ENCODE peak calls at places on chromosomes 16 and 17, in four cellular contexts. Z is right cardiac atrium, M is KBM-7, T is H7. L is an unnamed sample.

GRCh38 chr17:77068915-77069314 is 71.9 kb upstream of the SEC14L1 start:
- DNase-seq in T (no peak), M (no peak), Z (no peak), L (no peak)

GRCh38 chr17:48198950-48199541 is 91.5 kb downstream of the SNX11 start:
- DNase-seq in Z (no peak), M (peak; percentile 6), T (no peak), L (no peak)

GRCh38 chr17:80274871-80275449 is 14.3 kb downstream of the RNF213 start:
- DNase-seq in M (no peak), T (peak; percentile 53), Z (no peak), L (no peak)

GRCh38 chr17:72760368-72760767 is 332.1 kb downstream of the SLC39A11 start:
- DNase-seq in M (no peak), Z (no peak), T (no peak), L (no peak)

GRCh38 chr16:30069575-30070462 is 4.3 kb downstream of the ALDOA start:
- DNase-seq in Z (peak; percentile 78), T (no peak), M (no peak), L (no peak)

GRCh38 chr17:42670199-42670924 is 6.4 kb downstream of the PLEKHH3 start:
- DNase-seq in Z (peak; percentile 68), T (peak; percentile 94), M (no peak), L (no peak)

GRCh38 chr16:12439443-12440232 is 364.0 kb downstream of the CPPED1 start:
- DNase-seq in T (no peak), M (no peak), Z (peak; percentile 62), L (no peak)

GRCh38 chr17:8121531-8122390 is 2.1 kb downstream of the HES7 start:
- DNase-seq in T (peak; percentile 93), Z (peak; percentile 85), M (peak; percentile 80), L (no peak)

GRCh38 chr17:18224428-18225120 is 861 bp upstream of the LLGL1 start:
- DNase-seq in M (no peak), T (peak; percentile 95), Z (peak; percentile 81), L (no peak)

GRCh38 chr17:17837380-17837821 is 615 bp upstream of the SREBF1 start:
- DNase-seq in M (peak; percentile 52), Z (peak; percentile 64), T (no peak), L (no peak)

GRCh38 chr16:1142911-1143310 is 10.0 kb upstream of the CACNA1H start:
- DNase-seq in Z (no peak), T (no peak), M (no peak), L (no peak)

GRCh38 chr16:58931436-58931835 is 197.3 kb upstream of the GOT2 start:
- DNase-seq in Z (no peak), M (no peak), T (no peak), L (no peak)

GRCh38 chr16:1501630-1502029 is 8.5 kb downstream of the TELO2 start:
- DNase-seq in M (no peak), T (no peak), Z (peak; percentile 53), L (no peak)